ENCODE peak calls at places on chromosomes 6 and 20, in eight cellular contexts. H is cerebellum; Q is nephron progenitor cell; R is GM03348; L is stimulated activated naive B cell treated with anti-CD40 and anti-IgM and Interleukin-4, amounts not matched to agents 10 μg/mL and 1 μg/mL and 100 μg/mL, for 72 hours; K is breast epithelium; X is naive B cell; O is nucleus accumbens. T is an unnamed sample.

GRCh38 chr20:60921021-60921622 is 330.9 kb upstream of the CDH4 start:
- DNase-seq in H (no peak), Q (peak; percentile 86), R (no peak), L (peak; percentile 2), K (no peak), X (no peak), O (no peak), T (no peak)

GRCh38 chr6:91659881-91660280 is 1073.0 kb upstream of the MAP3K7 start:
- DNase-seq in H (no peak), Q (no peak), R (no peak), L (no peak), K (no peak), X (no peak), O (no peak), T (no peak)

GRCh38 chr20:33894798-33895197 is 83.7 kb downstream of the CHMP4B start:
- DNase-seq in H (no peak), Q (no peak), R (peak; percentile 33), L (no peak), K (no peak), X (no peak), O (no peak), T (no peak)

GRCh38 chr6:3311798-3312197 is 53.1 kb downstream of the PSMG4 start:
- DNase-seq in H (no peak), Q (no peak), R (no peak), L (no peak), K (no peak), X (no peak), O (no peak), T (no peak)

GRCh38 chr20:25699914-25700313 is 3.3 kb upstream of the ZNF337 start:
- DNase-seq in H (no peak), Q (no peak), R (no peak), L (no peak), K (no peak), X (no peak), O (no peak), T (no peak)

GRCh38 chr6:152948150-152948768 is 34.6 kb downstream of the FBXO5 start:
- DNase-seq in H (peak; percentile 59), Q (no peak), R (peak; percentile 58), L (no peak), K (no peak), X (peak; percentile 9), O (no peak), T (no peak)

GRCh38 chr6:2245954-2246863 is 804 bp upstream of the GMDS start:
- DNase-seq in H (peak; percentile 39), Q (no peak), R (peak; percentile 48), L (peak; percentile 18), K (peak; percentile 84), X (no peak), O (peak; percentile 36), T (no peak)

GRCh38 chr20:47878601-47879004 is 93.3 kb upstream of the SULF2 start:
- DNase-seq in H (no peak), Q (no peak), R (no peak), L (no peak), K (no peak), X (no peak), O (no peak), T (no peak)

GRCh38 chr6:42387336-42387735 is 64.4 kb downstream of the TRERF1 start:
- DNase-seq in H (no peak), Q (no peak), R (no peak), L (no peak), K (no peak), X (no peak), O (no peak), T (no peak)

GRCh38 chr6:170361335-170361734 is 54.8 kb downstream of the FAM120B start:
- DNase-seq in H (no peak), Q (no peak), R (no peak), L (no peak), K (no peak), X (no peak), O (no peak), T (no peak)

GRCh38 chr6:46973029-46973428 is 51.3 kb upstream of the ADGRF5 start:
- DNase-seq in H (no peak), Q (no peak), R (no peak), L (no peak), K (no peak), X (no peak), O (no peak), T (no peak)

GRCh38 chr6:133980168-133980567 is 27.1 kb downstream of the TBPL1 start:
- DNase-seq in H (no peak), Q (no peak), R (no peak), L (no peak), K (no peak), X (no peak), O (no peak), T (no peak)

GRCh38 chr6:14082287-14082686 is 35.3 kb upstream of the CD83 start:
- DNase-seq in H (no peak), Q (no peak), R (no peak), L (no peak), K (no peak), X (no peak), O (no peak), T (no peak)

GRCh38 chr6:125165256-125165655 is 11.7 kb downstream of the TPD52L1 start:
- DNase-seq in H (no peak), Q (no peak), R (peak; percentile 41), L (no peak), K (no peak), X (no peak), O (no peak), T (no peak)

GRCh38 chr6:38169221-38169674 is 349.7 kb downstream of the ZFAND3 start:
- DNase-seq in H (no peak), Q (no peak), R (no peak), L (no peak), K (no peak), X (no peak), O (no peak), T (no peak)

GRCh38 chr6:138258991-138259390 is 40.7 kb upstream of the PBOV1 start:
- DNase-seq in H (no peak), Q (no peak), R (no peak), L (no peak), K (no peak), X (no peak), O (no peak), T (no peak)

GRCh38 chr6:108165714-108166663 is at the start of gene NR2E1:
- DNase-seq in H (no peak), Q (peak; percentile 37), R (no peak), L (no peak), K (no peak), X (no peak), O (no peak), T (no peak)

GRCh38 chr20:3751664-3752385 is 15.7 kb downstream of the ADISSP start:
- DNase-seq in H (no peak), Q (peak; percentile 57), R (no peak), L (peak; percentile 70), K (no peak), X (peak; percentile 59), O (no peak), T (no peak)

GRCh38 chr6:71567562-71567961 is 279.0 kb downstream of the OGFRL1 start:
- DNase-seq in H (no peak), Q (no peak), R (no peak), L (no peak), K (no peak), X (no peak), O (no peak), T (no peak)

GRCh38 chr6:48061630-48062029 is 49.4 kb downstream of the PTCHD4 start:
- DNase-seq in H (no peak), Q (no peak), R (peak; percentile 37), L (no peak), K (no peak), X (no peak), O (no peak), T (no peak)

GRCh38 chr20:57398231-57398821 is 7.1 kb downstream of the RBM38 start:
- DNase-seq in H (no peak), Q (no peak), R (no peak), L (peak; percentile 86), K (no peak), X (peak; percentile 97), O (no peak), T (no peak)

GRCh38 chr6:104855507-104855906 is 4.2 kb downstream of the HACE1 start:
- DNase-seq in H (no peak), Q (no peak), R (peak; percentile 61), L (no peak), K (no peak), X (no peak), O (no peak), T (no peak)

T was measured in iPS DF 6.9.